ENCODE peak calls at places on chromosomes 3 and 15, in nine cellular contexts. K is CD8-positive, alpha-beta T cell; P is HCT116; G is SJSA1; Q is PC-3; F is heart right ventricle; D is body of pancreas; Z is K562; C is right atrium auricular region. B is an unnamed sample.

GRCh38 chr3:14423197-14423743 is 20.9 kb downstream of the SLC6A6 start:
- DNase-seq in F (no peak), C (no peak), Z (no peak), Q (peak; percentile 94), P (no peak), G (no peak), D (peak; percentile 48), K (no peak), B (no peak)

GRCh38 chr3:171227333-171227732 is 200.8 kb upstream of the SLC2A2 start:
- DNase-seq in D (no peak), Z (no peak), Q (no peak), G (no peak), F (no peak), K (no peak), P (no peak), C (no peak), B (no peak)

GRCh38 chr3:41419809-41420208 is 220.5 kb downstream of the CTNNB1 start:
- DNase-seq in F (no peak), K (no peak), P (no peak), C (no peak), Q (no peak), Z (no peak), D (no peak), G (no peak), B (no peak)

GRCh38 chr15:99472416-99473145 is 93.2 kb upstream of the MEF2A start:
- DNase-seq in K (no peak), Q (no peak), C (peak; percentile 56), D (no peak), P (no peak), G (no peak), F (no peak), Z (no peak), B (no peak)

GRCh38 chr3:150462108-150462507 is 54.0 kb downstream of the TSC22D2 start:
- DNase-seq in C (no peak), P (no peak), G (no peak), K (no peak), Z (no peak), F (no peak), D (no peak), Q (no peak), B (no peak)

GRCh38 chr3:128145279-128145678 is 8.0 kb upstream of the EEFSEC start:
- DNase-seq in K (no peak), Q (no peak), G (no peak), C (no peak), P (no peak), Z (no peak), D (no peak), F (no peak), B (no peak)

GRCh38 chr3:87410110-87410509 is 133.7 kb upstream of the POU1F1 start:
- DNase-seq in F (no peak), K (no peak), Z (no peak), C (no peak), G (no peak), D (no peak), Q (no peak), P (no peak), B (no peak)

GRCh38 chr3:41318520-41318919 is 119.2 kb downstream of the CTNNB1 start:
- DNase-seq in G (no peak), Z (no peak), F (no peak), D (no peak), C (no peak), Q (peak; percentile 64), K (no peak), P (peak; percentile 15), B (no peak)

GRCh38 chr15:61575597-61575996 is 346.5 kb upstream of the RORA start:
- DNase-seq in D (no peak), G (no peak), C (no peak), F (no peak), Z (no peak), K (no peak), P (no peak), Q (no peak), B (no peak)

GRCh38 chr15:80026310-80026709 is 33.2 kb upstream of the ZFAND6 start:
- DNase-seq in P (no peak), F (no peak), C (no peak), Q (no peak), K (no peak), G (no peak), D (no peak), Z (no peak), B (no peak)

GRCh38 chr15:92163641-92164040 is 230.0 kb upstream of the ST8SIA2 start:
- DNase-seq in D (no peak), Q (no peak), C (no peak), K (no peak), F (no peak), P (no peak), Z (no peak), G (no peak), B (no peak)

GRCh38 chr15:92165001-92165346 is 228.7 kb upstream of the ST8SIA2 start:
- DNase-seq in C (no peak), D (no peak), P (no peak), Q (no peak), Z (no peak), F (no peak), K (no peak), G (no peak), B (no peak)

GRCh38 chr15:92164327-92165000 is 229.2 kb upstream of the ST8SIA2 start:
- DNase-seq in K (no peak), F (no peak), C (no peak), G (peak; percentile 60), Q (no peak), Z (no peak), D (no peak), P (no peak), B (no peak)

GRCh38 chr15:92161039-92161670 is 232.5 kb upstream of the ST8SIA2 start:
- DNase-seq in G (no peak), F (no peak), K (no peak), Q (no peak), D (no peak), Z (no peak), C (no peak), P (no peak), B (no peak)

DNA sequence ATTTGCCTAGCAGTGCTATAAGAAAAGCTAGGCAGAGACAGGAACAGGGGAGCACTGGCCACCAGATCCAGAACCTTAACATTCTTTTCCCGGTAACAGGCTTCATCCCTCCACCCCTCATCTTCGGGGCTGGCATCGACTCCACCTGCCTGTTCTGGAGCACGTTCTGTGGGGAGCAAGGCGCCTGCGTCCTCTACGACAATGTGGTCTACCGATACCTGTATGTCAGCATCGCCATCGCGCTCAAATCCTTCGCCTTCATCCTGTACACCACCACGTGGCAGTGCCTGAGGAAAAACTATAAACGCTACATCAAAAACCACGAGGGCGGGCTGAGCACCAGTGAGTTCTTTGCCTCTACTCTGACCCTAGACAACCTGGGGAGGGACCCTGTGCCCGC is 231.0 kb upstream of the ST8SIA2 start:
- DNase-seq in K (no peak), P (no peak), D (no peak), G (no peak), F (no peak), Q (no peak), Z (no peak), C (peak; percentile 38), B (no peak)
- H3K4me1 ChIP-seq in K (no peaks in the 10 kb centered on the region), P (peaks cover 11% of the 10 kb centered on the region), D (peaks cover 10% of the 10 kb centered on the region), G (peaks cover 12% of the 10 kb centered on the region), F (peaks cover 11% of the 10 kb centered on the region), Q (no peaks in the 10 kb centered on the region), Z (no peaks in the 10 kb centered on the region), C (no peaks in the 10 kb centered on the region), B (no peaks in the 10 kb centered on the region)

GRCh38 chr15:69860316-69860715 is 237.4 kb downstream of the TLE3 start:
- DNase-seq in K (no peak), Z (no peak), P (no peak), D (no peak), F (no peak), G (peak; percentile 11), C (no peak), Q (no peak), B (no peak)

GRCh38 chr15:69861331-69862171 is 236.2 kb downstream of the TLE3 start:
- DNase-seq in G (peak; percentile 62), C (no peak), Q (no peak), P (no peak), D (no peak), K (no peak), F (no peak), Z (no peak), B (no peak)

GRCh38 chr15:69860921-69861320 is 236.8 kb downstream of the TLE3 start:
- DNase-seq in P (no peak), Z (no peak), C (no peak), Q (no peak), K (no peak), F (no peak), G (peak; percentile 10), D (no peak), B (no peak)

GRCh38 chr15:69862540-69862939 is 235.2 kb downstream of the TLE3 start:
- DNase-seq in D (no peak), Q (peak; percentile 11), C (no peak), F (no peak), P (no peak), Z (no peak), K (no peak), G (peak; percentile 84), B (no peak)

GRCh38 chr15:69863446-69863845 is 234.3 kb downstream of the TLE3 start:
- DNase-seq in Q (no peak), Z (no peak), G (no peak), K (no peak), F (no peak), P (no peak), D (no peak), C (no peak), B (no peak)
- H3K27ac ChIP-seq in Q (no peak overlapping the region), Z (no peak overlapping the region), G (peak overlapping the region; percentile 34), K (no peak overlapping the region), F (no peak overlapping the region), P (no peak overlapping the region), D (no peak overlapping the region), C (no peak overlapping the region), B (no peak overlapping the region)

GRCh38 chr15:26126070-26126469 is 262.9 kb upstream of the ATP10A start:
- DNase-seq in Z (no peak), D (peak; percentile 59), K (no peak), P (no peak), C (no peak), F (no peak), Q (no peak), G (no peak), B (no peak)
- H3K4me1 ChIP-seq in Z (no peaks in the 10 kb centered on the region), D (peaks cover 16% of the 10 kb centered on the region), K (no peaks in the 10 kb centered on the region), P (no peaks in the 10 kb centered on the region), C (no peaks in the 10 kb centered on the region), F (no peaks in the 10 kb centered on the region), Q (no peaks in the 10 kb centered on the region), G (no peaks in the 10 kb centered on the region), B (no peaks in the 10 kb centered on the region)

GRCh38 chr3:49378249-49378899 is 20.2 kb upstream of the GPX1 start:
- DNase-seq in G (peak; percentile 90), Q (peak; percentile 44), C (peak; percentile 68), K (no peak), D (no peak), F (peak; percentile 11), P (no peak), Z (no peak), B (peak; percentile 40)

GRCh38 chr3:49371946-49372345 is 13.8 kb upstream of the GPX1 start:
- DNase-seq in K (no peak), P (no peak), Q (no peak), C (no peak), D (no peak), F (no peak), G (no peak), Z (no peak), B (no peak)

GRCh38 chr3:49373563-49373962 is 15.4 kb upstream of the GPX1 start:
- DNase-seq in F (no peak), D (no peak), K (no peak), P (no peak), C (no peak), Z (no peak), G (no peak), Q (no peak), B (no peak)

GRCh38 chr3:49383387-49383786 is 25.2 kb upstream of the GPX1 start:
- DNase-seq in Q (no peak), C (no peak), D (no peak), F (no peak), K (no peak), Z (no peak), G (no peak), P (no peak), B (no peak)

GRCh38 chr3:49377483-49377882 is 19.3 kb upstream of the GPX1 start:
- DNase-seq in K (peak; percentile 23), C (no peak), F (no peak), G (peak; percentile 38), Z (no peak), P (no peak), D (no peak), Q (peak; percentile 56), B (no peak)
- H3K27ac ChIP-seq in K (no peak overlapping the region), C (no peak overlapping the region), F (no peak overlapping the region), G (peak overlapping the region; percentile 80), Z (no peak overlapping the region), P (peak overlapping the region; percentile 26), D (no peak overlapping the region), Q (peak overlapping the region; percentile 17), B (no peak overlapping the region)

B was measured in tibial nerve.